ENCODE peak calls at places on chromosomes 11 and 22, in six cellular contexts. Z is lower lobe of right lung, P is fibroblast of lung, D is fibroblast of mammary gland, G is GM12865, Q is HL-60. J is an unnamed sample.

GRCh38 chr22:26139320-26139719 is 29.9 kb upstream of the SEZ6L start:
- DNase-seq in Z (no peak), Q (no peak), P (no peak), G (no peak), D (no peak), J (no peak)

GRCh38 chr22:22931557-22932270 is 44.1 kb downstream of the IGLL5 start:
- DNase-seq in P (no peak), Z (no peak), Q (no peak), D (no peak), G (peak; percentile 92), J (no peak)

GRCh38 chr11:33645686-33646085 is 54.9 kb downstream of the C11orf91 start:
- DNase-seq in G (no peak), P (no peak), D (no peak), Z (no peak), Q (no peak), J (no peak)

GRCh38 chr11:85749287-85749834 is 61.6 kb downstream of the SYTL2 start:
- DNase-seq in Z (no peak), P (no peak), G (no peak), Q (no peak), D (no peak), J (no peak)

GRCh38 chr11:113655771-113656170 is 50.3 kb downstream of the TMPRSS5 start:
- DNase-seq in Q (no peak), Z (no peak), P (no peak), G (no peak), D (no peak), J (no peak)

GRCh38 chr22:45430871-45431270 is 17.4 kb downstream of the RIBC2 start:
- DNase-seq in D (no peak), G (no peak), P (no peak), Q (no peak), Z (peak; percentile 30), J (no peak)

GRCh38 chr11:4026389-4026788 is 68.2 kb upstream of the RRM1 start:
- DNase-seq in G (no peak), D (no peak), P (no peak), Q (no peak), Z (no peak), J (no peak)

GRCh38 chr11:12682730-12683500 is 8.7 kb downstream of the TEAD1 start:
- DNase-seq in P (no peak), Z (no peak), Q (no peak), G (no peak), D (no peak), J (no peak)

GRCh38 chr11:46903846-46904245 is 14.5 kb downstream of the LRP4 start:
- DNase-seq in D (no peak), Q (no peak), Z (no peak), G (no peak), P (no peak), J (no peak)

GRCh38 chr22:43404673-43405385 is 7.0 kb upstream of the MPPED1 start:
- DNase-seq in D (no peak), P (no peak), Z (peak; percentile 33), G (no peak), Q (no peak), J (no peak)

GRCh38 chr22:37019309-37020191 is at the start of the genes MPST and TST:
- DNase-seq in Q (peak; percentile 91), D (peak; percentile 43), P (peak; percentile 69), G (peak; percentile 77), Z (peak; percentile 89), J (peak; percentile 86)

GRCh38 chr22:44293034-44293433 is 19.7 kb downstream of the SHISAL1 start:
- DNase-seq in D (no peak), P (no peak), Z (no peak), G (no peak), Q (no peak), J (no peak)

GRCh38 chr11:126059238-126059761 is 3.4 kb downstream of the CDON start:
- DNase-seq in Z (no peak), D (no peak), P (no peak), Q (no peak), G (no peak), J (no peak)

GRCh38 chr22:41799486-41800347 is 762 bp upstream of the CCDC134 start:
- DNase-seq in Z (peak; percentile 59), Q (no peak), G (no peak), D (no peak), P (peak; percentile 22), J (peak; percentile 56)

GRCh38 chr11:111469200-111469599 is 43.0 kb downstream of the BTG4 start:
- DNase-seq in Z (no peak), D (peak; percentile 49), G (peak; percentile 14), Q (no peak), P (no peak), J (peak; percentile 50)

GRCh38 chr11:97963528-97964331 is 1057.0 kb upstream of the CNTN5 start:
- DNase-seq in G (no peak), Z (no peak), D (no peak), P (peak; percentile 57), Q (no peak), J (no peak)

GRCh38 chr11:72725731-72726042 is 26.5 kb downstream of the ARAP1 start:
- DNase-seq in G (no peak), P (no peak), D (no peak), Z (no peak), Q (no peak), J (no peak)

GRCh38 chr11:100719362-100719761 is 32.3 kb downstream of the ARHGAP42 start:
- DNase-seq in G (no peak), P (peak; percentile 54), D (peak; percentile 49), Q (no peak), Z (no peak), J (no peak)

GRCh38 chr11:92251980-92252379 is 27.4 kb downstream of the FAT3 start:
- DNase-seq in P (peak; percentile 73), D (no peak), Q (no peak), G (no peak), Z (no peak), J (peak; percentile 18)

GRCh38 chr11:74326665-74327064 is 15.2 kb upstream of the P4HA3 start:
- DNase-seq in G (no peak), P (no peak), Z (no peak), D (no peak), Q (no peak), J (no peak)

GRCh38 chr11:103541186-103541795 is 432.1 kb downstream of the DYNC2H1 start:
- DNase-seq in Q (no peak), D (peak; percentile 21), P (no peak), Z (no peak), G (no peak), J (no peak)

GRCh38 chr11:103534959-103535358 is 425.7 kb downstream of the DYNC2H1 start:
- DNase-seq in G (no peak), Q (no peak), D (no peak), Z (no peak), P (no peak), J (no peak)

GRCh38 chr11:103536335-103536722 is 427.1 kb downstream of the DYNC2H1 start:
- DNase-seq in Q (no peak), P (no peak), G (no peak), Z (no peak), D (no peak), J (no peak)

GRCh38 chr11:103539166-103539565 is 429.9 kb downstream of the DYNC2H1 start:
- DNase-seq in Z (no peak), D (no peak), G (no peak), Q (no peak), P (no peak), J (no peak)

DNA sequence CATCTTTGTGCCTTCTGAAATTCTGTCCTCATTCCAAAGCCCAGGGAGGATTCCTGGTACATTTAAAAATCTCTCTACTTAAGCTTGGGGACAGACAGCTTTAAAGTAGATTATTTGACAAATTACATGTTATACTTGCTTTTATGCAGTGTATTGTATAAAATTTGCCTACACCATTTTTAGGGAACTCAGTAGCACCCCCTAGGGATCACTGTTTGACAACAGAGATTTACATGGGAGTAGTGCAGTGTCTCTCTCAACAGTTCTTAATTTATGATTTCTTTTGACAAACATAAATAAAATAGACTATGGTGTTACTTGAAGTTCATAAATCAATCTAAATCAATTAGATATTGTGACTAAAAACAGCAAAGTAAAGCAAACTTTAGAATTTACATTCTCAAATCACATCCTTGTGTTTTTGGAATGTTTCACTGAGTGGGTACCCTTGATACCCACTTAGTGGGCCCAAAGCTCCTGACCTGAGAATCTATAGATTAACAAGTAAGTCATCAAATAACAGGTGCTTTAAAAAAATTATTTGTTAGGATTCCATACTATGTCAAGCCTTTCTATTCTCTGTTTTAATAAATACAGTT is 428.8 kb downstream of the DYNC2H1 start:
- DNase-seq in D (peak; percentile 62), Z (no peak), Q (no peak), P (no peak), G (peak; percentile 8), J (peak; percentile 48)
- TF ChIP-seq CTCF in D (peak; percentile 76), Z (peak; percentile 31), Q (peak; percentile 37), P (peak; percentile 62), G (peak; percentile 28), J (peak; percentile 60)

DNA sequence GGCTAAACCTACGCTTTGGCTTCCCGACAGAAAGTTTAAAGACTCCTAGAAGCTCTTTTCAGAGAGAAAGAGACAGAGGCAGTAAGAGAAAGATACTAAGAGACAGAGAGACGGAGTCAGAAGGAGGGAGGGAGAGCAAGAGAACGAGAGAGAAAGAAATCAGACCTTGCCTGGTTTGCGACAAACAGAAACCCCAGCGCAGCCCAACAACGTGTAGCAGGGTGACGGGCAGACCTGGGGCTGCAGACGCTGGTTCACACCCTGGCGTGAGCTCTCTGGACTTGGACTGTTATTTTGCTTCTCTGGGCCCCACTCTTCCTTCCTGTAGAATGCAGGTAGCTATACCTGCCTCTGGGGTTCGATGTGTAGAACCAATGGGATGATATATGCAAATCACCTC is 244.4 kb upstream of the SYN3 start:
- DNase-seq in G (no peak), D (no peak), P (no peak), Z (no peak), Q (no peak), J (no peak)
- H3K4me3 ChIP-seq in G (no peak overlapping the region), D (no peak overlapping the region), P (no peak overlapping the region), Z (no peak overlapping the region), Q (no peak overlapping the region), J (no peak overlapping the region)

GRCh38 chr11:69086152-69086551 is 37.4 kb downstream of the TPCN2 start:
- DNase-seq in Q (no peak), G (no peak), D (peak; percentile 57), P (no peak), Z (no peak), J (peak; percentile 67)
- TF ChIP-seq CTCF in Q (no peak), G (no peak), D (peak; percentile 44), P (no peak), Z (no peak), J (no peak)

GRCh38 chr11:78140392-78141077 is 1.1 kb upstream of the ALG8 start:
- DNase-seq in Q (no peak), D (peak; percentile 14), G (peak; percentile 7), P (no peak), Z (no peak), J (no peak)

GRCh38 chr11:78132475-78132874 is 7.0 kb downstream of the ALG8 start:
- DNase-seq in D (no peak), P (no peak), G (no peak), Q (no peak), Z (no peak), J (no peak)

GRCh38 chr11:78139422-78140391 is at the start of gene ALG8:
- DNase-seq in D (peak; percentile 93), Z (peak; percentile 97), G (peak; percentile 98), Q (peak; percentile 91), P (peak; percentile 94), J (peak; percentile 99)

GRCh38 chr11:78138694-78139421 is 568 bp downstream of the ALG8 start:
- DNase-seq in Q (no peak), P (peak; percentile 31), Z (no peak), G (peak; percentile 64), D (peak; percentile 31), J (peak; percentile 54)

DNA sequence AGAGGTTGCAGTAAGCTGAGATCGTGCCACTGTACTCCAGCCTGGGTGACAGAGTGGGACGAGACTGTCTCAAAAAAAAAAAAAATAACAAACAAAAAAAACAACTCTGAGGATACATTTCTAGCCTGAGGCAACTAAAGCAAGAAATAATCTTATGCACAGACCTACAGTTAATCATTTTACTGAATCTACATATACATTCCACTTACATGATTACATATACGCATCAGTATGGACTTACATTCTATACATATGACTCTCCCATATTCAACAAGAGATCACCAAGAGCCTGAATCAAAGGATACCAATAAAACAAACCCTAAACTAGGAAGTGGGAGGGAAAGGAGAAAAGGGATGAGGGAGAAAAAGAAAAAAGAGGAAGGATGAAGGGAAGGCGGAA is 1.1 kb downstream of the ALG8 start:
- DNase-seq in Q (no peak), P (no peak), D (no peak), Z (no peak), G (no peak), J (no peak)
- H3K4me3 ChIP-seq in Q (no peak overlapping the region), P (peak overlapping the region; percentile 81), D (no peak overlapping the region), Z (peak overlapping the region; percentile 91), G (peak overlapping the region; percentile 76), J (peak overlapping the region; percentile 74)